ENCODE peak calls at places on chromosomes 12 and 14, in four cellular contexts. One of them, this sample, is unnamed.

GRCh38 chr12:2411586-2412304 is 359.0 kb downstream of the CACNA1C start:
- DNase-seq in stomach: no peak
- DNase-seq in heart left ventricle: no peak
- DNase-seq in H1: no peak
- DNase-seq in this sample: no peak

GRCh38 chr12:44816446-44817017 is 59.6 kb downstream of the NELL2 start:
- DNase-seq in stomach: no peak
- DNase-seq in heart left ventricle: no peak
- DNase-seq in H1: no peak
- DNase-seq in this sample: no peak

GRCh38 chr14:61620130-61620946 is 75.0 kb upstream of the HIF1A start:
- DNase-seq in stomach: no peak
- DNase-seq in heart left ventricle: no peak
- DNase-seq in H1: no peak
- DNase-seq in this sample: no peak

GRCh38 chr14:96108911-96109310 is 69.7 kb downstream of the C14orf132 start:
- DNase-seq in stomach: no peak
- DNase-seq in heart left ventricle: no peak
- DNase-seq in H1: no peak
- DNase-seq in this sample: no peak

GRCh38 chr14:93219103-93219726 is 12.2 kb downstream of the UBR7 start:
- DNase-seq in stomach: peak
- DNase-seq in heart left ventricle: no peak
- DNase-seq in H1: no peak
- DNase-seq in this sample: peak

GRCh38 chr12:94049718-94050117 is 98.7 kb upstream of the PLXNC1 start:
- DNase-seq in stomach: no peak
- DNase-seq in heart left ventricle: no peak
- DNase-seq in H1: no peak
- DNase-seq in this sample: no peak

GRCh38 chr12:47377414-47378221 is 297.9 kb upstream of the AMIGO2 start:
- DNase-seq in stomach: peak
- DNase-seq in heart left ventricle: peak
- DNase-seq in H1: no peak
- DNase-seq in this sample: no peak

GRCh38 chr14:47676301-47676617 is 854 bp upstream of the MDGA2 start:
- DNase-seq in stomach: no peak
- DNase-seq in heart left ventricle: no peak
- DNase-seq in H1: no peak
- DNase-seq in this sample: no peak

GRCh38 chr12:128449146-128449894 is 182.3 kb downstream of the TMEM132C start:
- DNase-seq in stomach: no peak
- DNase-seq in heart left ventricle: no peak
- DNase-seq in H1: no peak
- DNase-seq in this sample: no peak

GRCh38 chr14:93430889-93431670 is at the start of gene UNC79:
- DNase-seq in stomach: no peak
- DNase-seq in heart left ventricle: no peak
- DNase-seq in H1: peak
- DNase-seq in this sample: peak

GRCh38 chr14:68677901-68678300 is 115.0 kb downstream of the ZFP36L1 start:
- DNase-seq in stomach: no peak
- DNase-seq in heart left ventricle: no peak
- DNase-seq in H1: no peak
- DNase-seq in this sample: no peak

GRCh38 chr12:118053071-118053985 is 7.7 kb downstream of the WSB2 start:
- DNase-seq in stomach: no peak
- DNase-seq in heart left ventricle: no peak
- DNase-seq in H1: no peak
- DNase-seq in this sample: no peak

GRCh38 chr14:89489796-89490506 is 72.9 kb upstream of the FOXN3 start:
- DNase-seq in stomach: no peak
- DNase-seq in heart left ventricle: no peak
- DNase-seq in H1: no peak
- DNase-seq in this sample: no peak

GRCh38 chr14:94050231-94050880 is 24.2 kb downstream of the OTUB2 start:
- DNase-seq in stomach: no peak
- DNase-seq in heart left ventricle: peak
- DNase-seq in H1: peak
- DNase-seq in this sample: no peak

GRCh38 chr14:88879016-88879415 is 54.6 kb downstream of the TTC8 start:
- DNase-seq in stomach: no peak
- DNase-seq in heart left ventricle: no peak
- DNase-seq in H1: no peak
- DNase-seq in this sample: peak

GRCh38 chr12:116236148-116236731 is 41.3 kb downstream of the MED13L start:
- DNase-seq in stomach: peak
- DNase-seq in heart left ventricle: peak
- DNase-seq in H1: no peak
- DNase-seq in this sample: peak

GRCh38 chr14:100823488-100823887 is 2.4 kb upstream of the MEG3 start:
- DNase-seq in stomach: no peak
- DNase-seq in heart left ventricle: no peak
- DNase-seq in H1: no peak
- DNase-seq in this sample: no peak

GRCh38 chr12:100927825-100928224 is 133.2 kb downstream of the ANO4 start:
- DNase-seq in stomach: no peak
- DNase-seq in heart left ventricle: no peak
- DNase-seq in H1: no peak
- DNase-seq in this sample: no peak

GRCh38 chr14:98951521-98952152 is 320.4 kb downstream of the BCL11B start:
- DNase-seq in stomach: no peak
- DNase-seq in heart left ventricle: no peak
- DNase-seq in H1: no peak
- DNase-seq in this sample: no peak

GRCh38 chr12:69266045-69266635 is 26.8 kb downstream of the CPSF6 start:
- DNase-seq in stomach: no peak
- DNase-seq in heart left ventricle: no peak
- DNase-seq in H1: no peak
- DNase-seq in this sample: no peak

GRCh38 chr12:10395390-10395998 is 5.7 kb upstream of the KLRK1 start:
- DNase-seq in stomach: peak
- DNase-seq in heart left ventricle: no peak
- DNase-seq in H1: no peak
- DNase-seq in this sample: peak

GRCh38 chr12:92784795-92785562 is 82.2 kb downstream of the PLEKHG7 start:
- DNase-seq in stomach: no peak
- DNase-seq in heart left ventricle: no peak
- DNase-seq in H1: no peak
- DNase-seq in this sample: peak

GRCh38 chr14:63852271-63852816 is 460 bp upstream of the SYNE2 start:
- DNase-seq in stomach: no peak
- DNase-seq in heart left ventricle: no peak
- DNase-seq in H1: no peak
- DNase-seq in this sample: no peak

GRCh38 chr12:81679614-81680013 is 79.5 kb downstream of the PPFIA2 start:
- DNase-seq in stomach: no peak
- DNase-seq in heart left ventricle: no peak
- DNase-seq in H1: no peak
- DNase-seq in this sample: no peak

GRCh38 chr12:105365231-105365630 is 34.7 kb downstream of the C12orf75 start:
- DNase-seq in stomach: no peak
- DNase-seq in heart left ventricle: no peak
- DNase-seq in H1: peak
- DNase-seq in this sample: no peak

GRCh38 chr14:96054661-96055060 is 15.5 kb downstream of the C14orf132 start:
- DNase-seq in stomach: no peak
- DNase-seq in heart left ventricle: no peak
- DNase-seq in H1: no peak
- DNase-seq in this sample: no peak

GRCh38 chr12:55847603-55848329 is 5.0 kb upstream of the MMP19 start:
- DNase-seq in stomach: peak
- DNase-seq in heart left ventricle: peak
- DNase-seq in H1: no peak
- DNase-seq in this sample: peak

GRCh38 chr12:11839093-11839641 is 189.7 kb downstream of the ETV6 start:
- DNase-seq in stomach: no peak
- DNase-seq in heart left ventricle: peak
- DNase-seq in H1: no peak
- DNase-seq in this sample: peak

GRCh38 chr12:64457036-64457435 is 5.1 kb downstream of the TBK1 start:
- DNase-seq in stomach: no peak
- DNase-seq in heart left ventricle: no peak
- DNase-seq in H1: no peak
- DNase-seq in this sample: peak

GRCh38 chr12:28253175-28253641 is 63.0 kb downstream of the CCDC91 start:
- DNase-seq in stomach: no peak
- DNase-seq in heart left ventricle: no peak
- DNase-seq in H1: no peak
- DNase-seq in this sample: no peak

GRCh38 chr12:78340406-78340805 is 509.7 kb downstream of the NAV3 start:
- DNase-seq in stomach: no peak
- DNase-seq in heart left ventricle: no peak
- DNase-seq in H1: no peak
- DNase-seq in this sample: no peak

GRCh38 chr12:109599087-109599486 is 25.5 kb downstream of the MVK start:
- DNase-seq in stomach: no peak
- DNase-seq in heart left ventricle: no peak
- DNase-seq in H1: no peak
- DNase-seq in this sample: no peak

DNA sequence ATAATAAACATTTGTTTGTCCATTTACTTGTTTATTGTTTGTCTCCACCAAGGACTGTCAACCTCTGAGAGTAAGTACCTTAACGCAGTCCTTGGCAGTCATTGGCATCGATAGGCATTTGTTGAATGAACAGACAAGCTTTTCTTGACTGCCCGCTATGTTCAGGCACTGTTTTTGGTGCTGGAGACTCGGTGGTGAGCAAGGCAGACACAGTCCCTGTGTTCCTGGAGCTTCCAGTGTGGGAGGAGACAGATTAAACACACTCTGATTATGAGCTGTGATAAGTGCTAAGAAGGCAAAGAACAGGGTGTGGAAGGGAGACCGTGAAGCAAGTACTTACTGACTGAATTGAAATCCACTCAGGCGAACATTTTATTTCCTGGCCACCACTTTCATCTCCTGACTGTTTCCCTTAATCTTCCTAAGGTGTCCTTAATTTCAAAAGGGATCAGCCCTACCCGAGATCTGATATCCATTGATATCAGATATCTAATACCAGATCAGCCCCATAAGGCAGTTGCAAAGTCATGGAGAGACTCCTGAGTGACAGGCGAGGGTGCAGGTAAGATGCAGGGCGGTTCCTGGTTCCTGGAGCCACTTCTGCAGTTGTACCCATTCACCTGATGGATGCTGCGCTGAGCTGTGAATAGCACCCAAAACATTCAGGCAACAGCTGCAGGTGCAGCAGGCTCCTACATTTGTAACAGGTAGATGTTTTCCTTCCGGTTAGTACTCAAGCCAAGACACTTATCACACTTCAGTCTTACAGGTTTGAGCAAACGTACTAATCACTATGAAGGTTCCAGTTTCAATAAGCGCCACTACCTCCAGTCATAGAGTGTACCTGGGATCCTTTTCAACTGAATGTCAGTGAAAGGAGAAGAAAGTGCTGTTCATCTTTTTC is 1.5 kb downstream of the ATP6V0A2 start:
- DNase-seq in stomach: peak
- DNase-seq in heart left ventricle: no peak
- DNase-seq in H1: no peak
- DNase-seq in this sample: peak
- TF ChIP-seq POLR2A in stomach: no peak
- TF ChIP-seq POLR2A in heart left ventricle: no peak
- TF ChIP-seq POLR2A in H1: no peak
- TF ChIP-seq POLR2A in this sample: no peak

DNA sequence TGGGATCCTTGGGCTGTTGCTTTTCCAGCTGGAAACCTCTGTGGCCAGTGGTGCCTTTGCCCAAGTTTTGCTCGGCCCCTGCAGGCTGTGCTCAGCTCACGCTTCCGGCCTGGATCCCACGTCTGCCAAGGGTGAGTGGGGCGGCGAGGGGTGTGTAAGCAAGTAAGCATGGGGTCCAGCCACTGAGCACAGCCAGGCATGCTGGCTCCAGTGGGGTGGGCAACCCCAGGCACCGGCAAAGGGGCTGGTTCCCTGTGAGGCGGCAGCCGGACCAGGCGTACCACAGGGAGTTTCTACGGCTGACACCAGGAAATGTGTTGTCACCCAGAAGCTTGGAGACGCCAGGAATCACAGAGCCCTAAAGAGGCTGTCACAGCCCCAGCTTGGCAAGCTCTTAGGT is 393.4 kb upstream of the CCDC196 start:
- DNase-seq in stomach: no peak
- DNase-seq in heart left ventricle: no peak
- DNase-seq in H1: no peak
- DNase-seq in this sample: no peak
- TF ChIP-seq CTCF in stomach: no peak
- TF ChIP-seq CTCF in heart left ventricle: no peak
- TF ChIP-seq CTCF in H1: no peak
- TF ChIP-seq CTCF in this sample: no peak

GRCh38 chr14:102817942-102818940 is 41.0 kb downstream of the TRAF3 start:
- DNase-seq in stomach: no peak
- DNase-seq in heart left ventricle: no peak
- DNase-seq in H1: no peak
- DNase-seq in this sample: no peak

GRCh38 chr14:102819790-102820330 is 42.6 kb downstream of the TRAF3 start:
- DNase-seq in stomach: no peak
- DNase-seq in heart left ventricle: no peak
- DNase-seq in H1: no peak
- DNase-seq in this sample: no peak

GRCh38 chr14:102821252-102821651 is 44.0 kb downstream of the TRAF3 start:
- DNase-seq in stomach: no peak
- DNase-seq in heart left ventricle: no peak
- DNase-seq in H1: no peak
- DNase-seq in this sample: no peak

GRCh38 chr14:102817318-102817717 is 40.1 kb downstream of the TRAF3 start:
- DNase-seq in stomach: no peak
- DNase-seq in heart left ventricle: no peak
- DNase-seq in H1: no peak
- DNase-seq in this sample: no peak

GRCh38 chr14:102819176-102819628 is 42.0 kb downstream of the TRAF3 start:
- DNase-seq in stomach: peak
- DNase-seq in heart left ventricle: no peak
- DNase-seq in H1: no peak
- DNase-seq in this sample: no peak
- H3K4me3 ChIP-seq in stomach: no peak
- H3K4me3 ChIP-seq in heart left ventricle: no peak
- H3K4me3 ChIP-seq in H1: no peak
- H3K4me3 ChIP-seq in this sample: no peak

DNA sequence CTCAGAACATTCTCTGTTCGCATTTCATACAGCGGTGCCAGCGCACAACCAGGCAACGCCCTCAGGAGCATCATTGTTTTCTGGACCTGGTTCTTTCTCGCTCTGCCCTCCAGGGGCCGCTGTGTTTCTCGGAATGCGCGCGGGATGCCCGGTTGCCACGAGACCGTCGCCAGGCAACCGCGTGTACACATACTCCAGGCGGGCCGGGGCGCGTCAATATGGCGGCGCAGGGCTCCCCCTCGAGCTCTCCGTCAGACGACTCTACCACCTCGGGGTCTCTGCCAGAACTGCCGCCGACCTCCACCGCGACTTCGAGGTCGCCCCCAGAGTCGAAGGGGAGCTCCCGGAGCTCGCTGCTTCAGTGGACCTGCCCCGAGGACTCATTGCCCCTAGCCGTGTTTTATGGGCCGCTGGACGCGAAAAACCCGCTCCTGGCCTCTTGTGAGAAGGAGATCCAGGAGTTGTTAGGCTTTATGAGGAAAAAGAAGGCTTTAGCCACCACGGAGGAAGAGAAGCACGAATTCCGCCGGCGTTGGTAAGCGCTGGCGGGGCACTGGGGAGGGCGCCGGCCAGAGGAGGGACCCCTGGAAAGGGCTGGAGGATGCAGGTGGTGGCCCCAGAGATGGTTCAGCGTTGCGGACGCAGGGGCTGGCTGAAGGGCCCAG is at the start of gene CFAP54:
- DNase-seq in stomach: peak
- DNase-seq in heart left ventricle: peak
- DNase-seq in H1: peak
- DNase-seq in this sample: peak
- TF ChIP-seq POLR2A in stomach: no peak
- TF ChIP-seq POLR2A in heart left ventricle: no peak
- TF ChIP-seq POLR2A in H1: no peak
- TF ChIP-seq POLR2A in this sample: no peak